ENCODE peak calls at places on chromosomes 4 and X, in five cellular contexts. V is NCI-H187, I is HT-29, O is hypothalamus, X is fibroblast of mammary gland. N is an unnamed sample.

GRCh38 chr4:4443821-4444220 is 56.9 kb downstream of the NSG1 start:
- DNase-seq in V (no peak), O (no peak), X (peak), I (no peak), N (peak)

GRCh38 chrX:33840176-33840575 is 291.9 kb downstream of the FAM47A start:
- DNase-seq in I (peak), V (no peak), O (peak), X (no peak), N (no peak)

GRCh38 chrX:46165411-46165810 is 379.8 kb downstream of the ZNF674 start:
- DNase-seq in I (no peak), O (no peak), X (peak), V (no peak), N (no peak)

GRCh38 chrX:113059714-113060113 is 219.1 kb upstream of the AMOT start:
- DNase-seq in V (no peak), O (no peak), I (no peak), X (peak), N (no peak)

GRCh38 chrX:129638917-129639316 is 15.8 kb downstream of the APLN start:
- DNase-seq in O (no peak), I (no peak), V (no peak), X (no peak), N (no peak)

GRCh38 chr4:177441061-177441802 is 1.0 kb downstream of the AGA start:
- DNase-seq in O (peak), I (peak), V (no peak), X (peak), N (peak)

GRCh38 chr4:948101-948935 is 16.1 kb downstream of the TMEM175 start:
- DNase-seq in O (no peak), I (no peak), V (no peak), X (no peak), N (no peak)

GRCh38 chr4:21191304-21191703 is 491.0 kb downstream of the PACRGL start:
- DNase-seq in V (no peak), X (no peak), O (no peak), I (no peak), N (no peak)

GRCh38 chr4:174522183-174523002 is at the start of gene HPGD:
- DNase-seq in I (peak), O (no peak), V (peak), X (no peak), N (peak)

GRCh38 chrX:106906361-106906760 is 3.2 kb upstream of the RIPPLY1 start:
- DNase-seq in O (no peak), X (no peak), I (peak), V (no peak), N (peak)

GRCh38 chrX:40299028-40299479 is 201.3 kb upstream of the BCOR start:
- DNase-seq in O (no peak), V (no peak), I (no peak), X (no peak), N (no peak)

GRCh38 chr4:150209140-150209829 is 131.0 kb downstream of the DCLK2 start:
- DNase-seq in X (peak), I (peak), V (no peak), O (no peak), N (peak)

GRCh38 chr4:37453004-37453360 is 208.4 kb downstream of the NWD2 start:
- DNase-seq in V (peak), O (peak), X (peak), I (peak), N (peak)

GRCh38 chrX:103883533-103883932 is 51.5 kb upstream of the RAB9B start:
- DNase-seq in O (no peak), X (no peak), V (no peak), I (no peak), N (no peak)

GRCh38 chrX:153598541-153599191 is at the start of gene CCNQ:
- DNase-seq in I (peak), V (peak), O (no peak), X (peak), N (peak)

GRCh38 chr4:128517739-128518510 is 230.3 kb upstream of the PGRMC2 start:
- DNase-seq in I (peak), X (peak), V (no peak), O (no peak), N (peak)

GRCh38 chr4:99754756-99755155 is 61.9 kb upstream of the DAPP1 start:
- DNase-seq in X (peak), I (no peak), O (no peak), V (peak), N (no peak)

GRCh38 chrX:101117701-101118100 is 19.7 kb downstream of the CENPI start:
- DNase-seq in X (peak), I (no peak), O (no peak), V (no peak), N (no peak)

GRCh38 chr4:151862766-151863165 is 102.0 kb upstream of the GATB start:
- DNase-seq in I (no peak), X (peak), O (no peak), V (no peak), N (peak)

GRCh38 chr4:152014280-152014679 is 253.5 kb upstream of the GATB start:
- DNase-seq in X (no peak), V (peak), I (no peak), O (no peak), N (no peak)

GRCh38 chrX:12378263-12378662 is 240.0 kb downstream of the FRMPD4 start:
- DNase-seq in I (no peak), V (peak), O (no peak), X (no peak), N (no peak)

GRCh38 chr4:77001907-77002306 is 52.4 kb downstream of the SEPTIN11 start:
- DNase-seq in I (no peak), X (peak), V (no peak), O (no peak), N (no peak)

GRCh38 chrX:63387411-63387810 is 36.3 kb upstream of the SPIN4 start:
- DNase-seq in V (no peak), O (no peak), I (no peak), X (no peak), N (no peak)

GRCh38 chr4:79213702-79214101 is 112.2 kb downstream of the NAA11 start:
- DNase-seq in O (no peak), V (no peak), X (no peak), I (no peak), N (no peak)

GRCh38 chr4:84573738-84574720 is 8.9 kb upstream of the CDS1 start:
- DNase-seq in X (peak), I (no peak), V (no peak), O (no peak), N (no peak)

N was measured in LoVo.